ENCODE peak calls at places on chromosomes 11 and 22, in six cellular contexts. H, T, X, Z, K and L are unnamed samples.

GRCh38 chr11:60936467-60937143 is 12.3 kb downstream of the TMEM132A start:
- DNase-seq in H (no peak), T (no peak), X (no peak), Z (no peak), K (no peak), L (no peak)

GRCh38 chr11:32118025-32118974 is 27.4 kb downstream of the RCN1 start:
- DNase-seq in H (no peak), T (no peak), X (no peak), Z (no peak), K (peak), L (peak)

GRCh38 chr11:111402411-111402810 is 23.3 kb upstream of the POU2AF1 start:
- DNase-seq in H (no peak), T (no peak), X (no peak), Z (no peak), K (no peak), L (no peak)

GRCh38 chr11:11218287-11218986 is 134.6 kb downstream of the CSNK2A3 start:
- DNase-seq in H (no peak), T (no peak), X (no peak), Z (no peak), K (no peak), L (no peak)

GRCh38 chr22:39746600-39747262 is 146.8 kb downstream of the ENTHD1 start:
- DNase-seq in H (no peak), T (no peak), X (no peak), Z (no peak), K (no peak), L (no peak)

GRCh38 chr11:61543606-61544306 is 35.2 kb downstream of the LRRC10B start:
- DNase-seq in H (peak), T (no peak), X (no peak), Z (no peak), K (peak), L (peak)

GRCh38 chr11:81725691-81726090 is 1008.0 kb downstream of the FAM181B start:
- DNase-seq in H (no peak), T (no peak), X (no peak), Z (no peak), K (no peak), L (no peak)

GRCh38 chr22:42317691-42318547 is 47.5 kb upstream of the TCF20 start:
- DNase-seq in H (no peak), T (peak), X (peak), Z (no peak), K (no peak), L (no peak)

GRCh38 chr11:130451261-130452019 is 3.0 kb downstream of the ADAMTS15 start:
- DNase-seq in H (no peak), T (no peak), X (no peak), Z (no peak), K (no peak), L (peak)

GRCh38 chr22:27507066-27507715 is 294.4 kb downstream of the MN1 start:
- DNase-seq in H (no peak), T (no peak), X (no peak), Z (no peak), K (no peak), L (no peak)

GRCh38 chr22:21701384-21701971 is 34.1 kb downstream of the YPEL1 start:
- DNase-seq in H (no peak), T (no peak), X (no peak), Z (no peak), K (peak), L (no peak)

GRCh38 chr11:67409261-67409666 is 5.4 kb downstream of the TBC1D10C start:
- DNase-seq in H (no peak), T (no peak), X (no peak), Z (no peak), K (no peak), L (no peak)

GRCh38 chr11:1870326-1870696 is 17.4 kb downstream of the LSP1 start:
- DNase-seq in H (no peak), T (no peak), X (no peak), Z (no peak), K (no peak), L (no peak)

GRCh38 chr22:27761652-27762051 is 39.9 kb downstream of the MN1 start:
- DNase-seq in H (no peak), T (peak), X (no peak), Z (no peak), K (no peak), L (no peak)

GRCh38 chr11:61384271-61385242 is 7.8 kb upstream of the TMEM216 start:
- DNase-seq in H (no peak), T (no peak), X (peak), Z (no peak), K (peak), L (peak)

GRCh38 chr11:118634435-118635236 is 27.2 kb downstream of the PHLDB1 start:
- DNase-seq in H (no peak), T (peak), X (peak), Z (peak), K (peak), L (peak)

GRCh38 chr11:16936643-16937042 is 77.6 kb downstream of the PLEKHA7 start:
- DNase-seq in H (no peak), T (no peak), X (no peak), Z (no peak), K (no peak), L (no peak)

GRCh38 chr11:75170463-75171201 is 19.7 kb downstream of the SLCO2B1 start:
- DNase-seq in H (no peak), T (no peak), X (no peak), Z (no peak), K (no peak), L (no peak)

GRCh38 chr11:105168457-105168856 is 28.9 kb upstream of the CARD18 start:
- DNase-seq in H (no peak), T (no peak), X (no peak), Z (no peak), K (no peak), L (peak)

GRCh38 chr11:82398300-82398815 is 335.3 kb downstream of the FAM181B start:
- DNase-seq in H (no peak), T (no peak), X (no peak), Z (no peak), K (peak), L (no peak)

GRCh38 chr11:2123628-2123960 is 15.6 kb downstream of the IGF2 start:
- DNase-seq in H (no peak), T (no peak), X (no peak), Z (no peak), K (no peak), L (no peak)

GRCh38 chr11:116224154-116224888 is 548.5 kb downstream of the BUD13 start:
- DNase-seq in H (peak), T (peak), X (peak), Z (no peak), K (peak), L (peak)

GRCh38 chr11:47021965-47022364 is 85.4 kb downstream of the CSTPP1 start:
- DNase-seq in H (no peak), T (no peak), X (no peak), Z (no peak), K (no peak), L (no peak)

GRCh38 chr11:47348859-47349258 is 3.6 kb downstream of the MYBPC3 start:
- DNase-seq in H (peak), T (peak), X (peak), Z (no peak), K (peak), L (peak)

GRCh38 chr22:45690008-45690407 is 18.4 kb downstream of the ATXN10 start:
- DNase-seq in H (no peak), T (no peak), X (no peak), Z (no peak), K (no peak), L (no peak)

GRCh38 chr22:45696227-45696626 is 24.6 kb downstream of the ATXN10 start:
- DNase-seq in H (no peak), T (no peak), X (no peak), Z (no peak), K (no peak), L (no peak)

GRCh38 chr22:45688606-45689080 is 17.0 kb downstream of the ATXN10 start:
- DNase-seq in H (peak), T (peak), X (no peak), Z (no peak), K (no peak), L (peak)

GRCh38 chr22:45689195-45689594 is 17.6 kb downstream of the ATXN10 start:
- DNase-seq in H (no peak), T (no peak), X (no peak), Z (no peak), K (no peak), L (no peak)

GRCh38 chr22:45692549-45692948 is 20.9 kb downstream of the ATXN10 start:
- DNase-seq in H (no peak), T (no peak), X (no peak), Z (no peak), K (no peak), L (peak)
- TF ChIP-seq USF2 in H (no peak), T (no peak), X (no peak), Z (no peak), K (no peak), L (no peak)

GRCh38 chr11:68978626-68978930 is 2.2 kb downstream of the MRGPRD start:
- DNase-seq in H (no peak), T (no peak), X (peak), Z (no peak), K (no peak), L (no peak)

GRCh38 chr11:68978931-68979591 is 1.7 kb downstream of the MRGPRD start:
- DNase-seq in H (no peak), T (peak), X (peak), Z (no peak), K (no peak), L (no peak)

GRCh38 chr11:68979931-68980775 is 633 bp downstream of the MRGPRD start:
- DNase-seq in H (no peak), T (no peak), X (peak), Z (no peak), K (no peak), L (no peak)

GRCh38 chr11:68982134-68982533 is 1.3 kb upstream of the MRGPRD start:
- DNase-seq in H (no peak), T (no peak), X (no peak), Z (no peak), K (no peak), L (no peak)

DNA sequence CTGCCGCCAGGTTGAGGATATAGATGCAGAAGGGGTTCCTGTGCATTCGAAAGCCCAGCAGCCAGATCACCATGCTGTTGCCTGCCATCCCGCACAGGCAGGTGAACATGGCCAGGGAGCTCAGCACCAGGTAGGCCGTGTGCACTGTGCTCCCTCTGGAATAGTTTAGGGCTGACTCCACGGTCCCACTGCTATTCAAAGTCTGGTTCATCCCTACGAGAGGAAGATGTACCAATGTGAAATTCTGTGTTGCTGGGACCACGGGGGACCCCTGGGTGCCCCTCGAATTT is at the start of gene MRGPRD:
- DNase-seq in H (no peak), T (no peak), X (no peak), Z (no peak), K (no peak), L (no peak)
- TF ChIP-seq USF2 in H (no peak), T (no peak), X (no peak), Z (no peak), K (no peak), L (no peak)

DNA sequence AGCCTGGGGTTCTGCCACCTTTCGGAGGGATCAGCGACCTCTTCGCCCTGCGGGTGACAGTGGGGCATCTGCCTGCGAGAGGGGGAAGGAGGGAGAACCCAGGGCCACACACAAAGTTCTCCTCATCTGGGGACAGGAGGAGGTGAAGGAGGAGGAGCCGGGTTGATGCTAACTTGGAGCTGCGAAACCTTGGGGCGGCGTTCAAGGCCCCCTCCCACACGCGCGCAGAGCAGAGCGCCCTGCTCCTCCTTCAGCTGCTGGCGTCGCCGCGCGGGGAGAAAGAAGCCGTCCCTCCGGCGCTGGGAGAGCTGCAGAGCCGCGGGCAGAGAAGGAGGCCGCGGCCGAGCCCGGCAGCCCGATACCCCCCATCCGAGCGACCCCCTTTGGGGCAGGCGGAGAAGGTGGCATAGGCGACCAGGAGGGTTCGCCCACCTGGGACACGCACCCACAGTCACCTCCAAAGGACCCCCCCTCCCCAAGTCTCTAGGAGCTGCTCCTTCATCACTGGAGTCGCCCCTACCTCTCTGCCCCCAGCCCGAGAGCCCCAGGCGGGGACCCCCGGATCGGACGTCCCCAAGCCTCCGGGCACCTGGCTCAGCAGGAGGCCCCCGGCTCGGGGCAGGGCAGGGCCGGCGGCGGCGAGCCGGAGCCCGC is at the start of gene RASD2:
- DNase-seq in H (peak), T (no peak), X (peak), Z (no peak), K (no peak), L (peak)
- TF ChIP-seq USF2 in H (no peak), T (no peak), X (no peak), Z (no peak), K (no peak), L (no peak)

DNA sequence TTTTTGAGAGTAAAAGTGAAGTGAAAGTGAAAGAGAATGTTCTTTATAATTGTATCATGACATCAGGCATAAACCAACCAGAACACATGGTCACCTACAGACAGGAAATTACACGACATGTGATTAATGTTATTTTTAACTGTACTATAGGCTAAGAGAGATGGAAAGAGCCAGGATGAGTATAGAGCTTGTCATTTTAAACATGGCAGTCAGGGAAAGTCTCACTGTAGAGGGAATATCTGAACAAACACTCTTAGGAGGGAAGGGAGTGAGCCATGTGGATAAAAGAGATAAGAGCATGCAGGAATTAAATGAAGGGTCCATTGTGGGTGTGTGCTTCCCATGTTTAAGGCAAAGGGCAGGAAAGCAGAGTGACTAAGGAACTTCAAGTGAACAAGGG is 599.1 kb upstream of the FAT3 start:
- DNase-seq in H (no peak), T (no peak), X (no peak), Z (no peak), K (no peak), L (no peak)
- TF ChIP-seq USF2 in H (no peak), T (no peak), X (no peak), Z (no peak), K (no peak), L (no peak)

GRCh38 chr11:19677380-19678080 is 35.1 kb upstream of the NAV2 start:
- DNase-seq in H (no peak), T (no peak), X (no peak), Z (no peak), K (no peak), L (no peak)
- TF ChIP-seq USF2 in H (no peak), T (no peak), X (no peak), Z (no peak), K (no peak), L (no peak)

GRCh38 chr11:64060263-64060860 is 24.6 kb downstream of the FLRT1 start:
- DNase-seq in H (no peak), T (no peak), X (peak), Z (no peak), K (no peak), L (no peak)

GRCh38 chr11:64062185-64063039 is 26.7 kb downstream of the FLRT1 start:
- DNase-seq in H (no peak), T (no peak), X (no peak), Z (no peak), K (no peak), L (no peak)

GRCh38 chr11:64058494-64058893 is 22.8 kb downstream of the FLRT1 start:
- DNase-seq in H (no peak), T (peak), X (no peak), Z (no peak), K (no peak), L (no peak)

GRCh38 chr11:64059339-64060176 is 23.8 kb downstream of the FLRT1 start:
- DNase-seq in H (no peak), T (no peak), X (peak), Z (no peak), K (no peak), L (no peak)

DNA sequence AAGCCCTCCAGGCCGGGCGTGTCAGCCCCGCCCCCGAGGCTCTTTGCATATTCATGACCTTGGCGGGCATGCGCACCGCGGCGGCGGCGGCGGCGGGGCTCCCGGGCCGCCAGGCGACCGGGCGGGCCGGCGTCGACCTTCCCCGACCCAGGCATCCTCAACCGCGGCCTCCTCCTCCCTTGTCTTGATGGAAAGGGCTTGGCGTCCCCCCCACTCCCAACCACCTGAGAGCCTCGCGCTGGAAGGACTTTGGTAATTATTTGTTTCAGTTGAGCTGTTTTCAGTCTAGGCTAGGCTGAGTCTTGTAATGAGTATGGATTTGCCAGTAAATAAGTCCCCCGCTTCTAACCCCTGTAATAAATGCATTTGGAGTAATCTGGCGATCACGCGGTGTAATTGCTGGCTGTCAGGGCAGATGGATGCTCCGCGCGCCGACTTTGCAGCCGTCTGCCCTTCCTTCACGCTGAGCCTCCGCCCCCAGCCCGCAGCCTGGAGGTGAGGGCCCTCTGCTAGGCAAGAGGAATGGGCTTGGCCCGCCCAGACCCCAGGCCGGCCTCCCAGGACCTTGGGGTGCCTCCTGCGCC is 25.2 kb downstream of the FLRT1 start:
- DNase-seq in H (peak), T (peak), X (peak), Z (no peak), K (no peak), L (no peak)
- TF ChIP-seq USF2 in H (no peak), T (no peak), X (no peak), Z (no peak), K (no peak), L (no peak)

DNA sequence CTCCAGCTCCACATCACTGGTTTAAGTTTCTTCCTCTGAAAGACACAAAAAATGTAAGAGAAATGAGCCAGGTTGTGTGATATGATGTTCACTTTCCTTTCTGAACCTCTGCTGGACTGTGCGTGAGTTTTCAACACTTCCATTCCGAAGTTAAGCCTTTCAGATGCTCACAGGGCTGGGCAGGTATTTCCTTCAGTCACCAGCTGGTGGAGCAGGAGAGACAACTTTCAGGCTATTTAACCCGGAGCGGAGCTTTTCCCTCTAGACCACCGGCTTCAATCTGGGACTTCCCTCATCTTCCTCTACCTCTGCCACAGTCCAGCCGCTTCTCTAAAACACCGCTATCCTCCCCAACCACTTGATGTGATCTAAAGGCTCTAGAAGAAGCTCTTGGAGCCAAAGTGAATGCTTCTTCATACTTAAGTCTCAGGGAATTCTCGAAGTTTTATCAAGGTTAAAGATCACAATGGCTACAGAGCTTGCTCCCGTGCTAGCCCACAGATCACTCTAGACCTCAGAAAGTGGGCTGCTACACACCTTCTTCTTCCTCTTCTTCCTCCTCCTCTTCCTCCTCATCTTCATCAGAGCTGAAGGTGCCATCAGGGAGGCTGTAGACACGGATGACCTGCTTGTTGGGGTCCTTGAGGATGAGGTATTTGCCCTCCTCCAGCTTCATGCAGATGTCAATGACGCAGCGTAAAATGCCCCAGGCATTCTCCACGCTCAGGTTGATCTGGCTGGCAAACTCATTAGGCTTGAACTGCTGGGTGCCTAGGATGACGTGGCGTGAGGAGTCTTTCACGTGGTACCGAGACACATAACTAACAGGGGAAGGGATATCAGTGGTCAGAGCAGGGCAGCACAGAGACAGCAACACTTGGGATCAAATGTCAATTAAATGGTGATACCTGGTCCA is 4.4 kb upstream of the FOXRED2 start:
- DNase-seq in H (peak), T (peak), X (peak), Z (no peak), K (peak), L (peak)
- TF ChIP-seq USF2 in H (no peak), T (no peak), X (no peak), Z (no peak), K (no peak), L (no peak)